ENCODE peak calls at places on chromosomes 4 and X, in five cellular contexts. L, D, H, F and K are unnamed samples.

GRCh38 chr4:146477054-146477453 is 44.7 kb downstream of the SLC10A7 start:
- DNase-seq in L (no peak), D (no peak), H (peak; percentile 81), F (no peak), K (no peak)

GRCh38 chrX:115448146-115448545 is 112.8 kb upstream of the PLS3 start:
- DNase-seq in L (no peak), D (no peak), H (no peak), F (no peak), K (no peak)

GRCh38 chr4:153514001-153514526 is 47.9 kb downstream of the TMEM131L start:
- DNase-seq in L (peak; percentile 76), D (no peak), H (peak; percentile 79), F (no peak), K (no peak)

GRCh38 chr4:107931775-107932321 is 499 bp downstream of the CYP2U1 start:
- DNase-seq in L (no peak), D (no peak), H (no peak), F (no peak), K (no peak)

GRCh38 chrX:9853307-9853706 is 67.1 kb downstream of the SHROOM2 start:
- DNase-seq in L (no peak), D (no peak), H (no peak), F (no peak), K (no peak)

GRCh38 chr4:66108898-66109297 is 438.6 kb upstream of the EPHA5 start:
- DNase-seq in L (no peak), D (no peak), H (no peak), F (no peak), K (no peak)

GRCh38 chr4:156558365-156559025 is 413.1 kb downstream of the PDGFC start:
- DNase-seq in L (no peak), D (no peak), H (no peak), F (no peak), K (no peak)

GRCh38 chr4:108477527-108478108 is 142.8 kb upstream of the RPL34 start:
- DNase-seq in L (no peak), D (no peak), H (no peak), F (no peak), K (no peak)

GRCh38 chrX:46837543-46838481 is 969 bp downstream of the RP2 start:
- DNase-seq in L (no peak), D (no peak), H (peak; percentile 43), F (no peak), K (no peak)

GRCh38 chrX:38929966-38930421 is 128.7 kb downstream of the MID1IP1 start:
- DNase-seq in L (no peak), D (no peak), H (no peak), F (no peak), K (no peak)

GRCh38 chr4:128076465-128076864 is 15.4 kb downstream of the LARP1B start:
- DNase-seq in L (no peak), D (no peak), H (no peak), F (no peak), K (no peak)

GRCh38 chrX:48498374-48498809 is 10.4 kb upstream of the PORCN start:
- DNase-seq in L (no peak), D (no peak), H (peak; percentile 44), F (no peak), K (no peak)

GRCh38 chrX:2561461-2561860 is 60.7 kb upstream of the DHRSX start:
- DNase-seq in L (no peak), D (no peak), H (no peak), F (no peak), K (no peak)

GRCh38 chrX:20547649-20548051 is 280.9 kb upstream of the RPS6KA3 start:
- DNase-seq in L (no peak), D (no peak), H (no peak), F (no peak), K (no peak)

GRCh38 chr4:3781193-3781886 is 15.2 kb downstream of the ADRA2C start:
- DNase-seq in L (peak; percentile 62), D (no peak), H (no peak), F (peak; percentile 73), K (no peak)

GRCh38 chr4:8506373-8507250 is 66.0 kb downstream of the TRMT44 start:
- DNase-seq in L (no peak), D (no peak), H (no peak), F (no peak), K (no peak)
- TF ChIP-seq POLR2AphosphoS5 in L (no peak), D (no peak), H (no peak), F (no peak), K (no peak)

GRCh38 chr4:26748805-26749204 is 111.8 kb upstream of the STIM2 start:
- DNase-seq in L (no peak), D (no peak), H (no peak), F (no peak), K (no peak)
- H3K9ac ChIP-seq in L (no peak overlapping the region), D (no peak overlapping the region), H (no peak overlapping the region), F (no peak overlapping the region), K (no peak overlapping the region)

GRCh38 chr4:129852434-129852833 is 756.5 kb downstream of the C4orf33 start:
- DNase-seq in L (no peak), D (no peak), H (no peak), F (no peak), K (no peak)
- TF ChIP-seq POLR2AphosphoS5 in L (no peak), D (no peak), H (no peak), F (no peak), K (no peak)

GRCh38 chr4:184331155-184331995 is 113.7 kb upstream of the ENPP6 start:
- DNase-seq in L (no peak), D (no peak), H (no peak), F (no peak), K (no peak)
- H3K9ac ChIP-seq in L (no peak overlapping the region), D (no peak overlapping the region), H (no peak overlapping the region), F (no peak overlapping the region), K (no peak overlapping the region)

GRCh38 chr4:86019906-86020305 is 339.9 kb downstream of the MAPK10 start:
- DNase-seq in L (no peak), D (no peak), H (no peak), F (no peak), K (no peak)

GRCh38 chr4:86013623-86014022 is 346.2 kb downstream of the MAPK10 start:
- DNase-seq in L (no peak), D (no peak), H (no peak), F (no peak), K (no peak)

GRCh38 chr4:86015412-86016350 is 344.2 kb downstream of the MAPK10 start:
- DNase-seq in L (no peak), D (no peak), H (peak; percentile 60), F (no peak), K (no peak)

GRCh38 chr4:86014599-86014998 is 345.3 kb downstream of the MAPK10 start:
- DNase-seq in L (no peak), D (peak; percentile 36), H (no peak), F (no peak), K (peak; percentile 48)

GRCh38 chr4:86019362-86019761 is 340.5 kb downstream of the MAPK10 start:
- DNase-seq in L (no peak), D (no peak), H (no peak), F (no peak), K (no peak)
- TF ChIP-seq POLR2AphosphoS5 in L (no peak), D (no peak), H (no peak), F (no peak), K (no peak)